ENCODE peak calls at places on chromosome 3, in eight cellular contexts. One of them, this sample, is unnamed.

GRCh38 chr3:168956087-168956486 is 707.4 kb downstream of the MECOM start:
- DNase-seq in frontal cortex: no peak
- DNase-seq in activated CD4-positive, alpha-beta T cell treated with anti-CD3 and anti-CD28 coated beads, Interleukin-2, amount 10 ng/mL, durations not matched to agents 7 days and 5 days: no peak
- DNase-seq in iPS-NIHi11: no peak
- DNase-seq in EL: no peak
- DNase-seq in LoVo: no peak
- DNase-seq in IMR-90: no peak
- DNase-seq in stimulated activated CD8-positive, alpha-beta memory T cell treated with anti-CD3 and anti-CD28 coated beads, Interleukin-12 subunit alpha, Interleukin-12 subunit beta, amount 100 ng/mL, for 1 hour: no peak
- DNase-seq in this sample: no peak

GRCh38 chr3:11845661-11846060 is 1.0 kb downstream of the TAMM41 start:
- DNase-seq in frontal cortex: no peak
- DNase-seq in activated CD4-positive, alpha-beta T cell treated with anti-CD3 and anti-CD28 coated beads, Interleukin-2, amount 10 ng/mL, durations not matched to agents 7 days and 5 days: peak
- DNase-seq in iPS-NIHi11: peak
- DNase-seq in EL: no peak
- DNase-seq in LoVo: peak
- DNase-seq in IMR-90: no peak
- DNase-seq in stimulated activated CD8-positive, alpha-beta memory T cell treated with anti-CD3 and anti-CD28 coated beads, Interleukin-12 subunit alpha, Interleukin-12 subunit beta, amount 100 ng/mL, for 1 hour: no peak
- DNase-seq in this sample: no peak

GRCh38 chr3:197335428-197336132 is 37.2 kb upstream of the DLG1 start:
- DNase-seq in frontal cortex: no peak
- DNase-seq in activated CD4-positive, alpha-beta T cell treated with anti-CD3 and anti-CD28 coated beads, Interleukin-2, amount 10 ng/mL, durations not matched to agents 7 days and 5 days: no peak
- DNase-seq in iPS-NIHi11: no peak
- DNase-seq in EL: no peak
- DNase-seq in LoVo: no peak
- DNase-seq in IMR-90: no peak
- DNase-seq in stimulated activated CD8-positive, alpha-beta memory T cell treated with anti-CD3 and anti-CD28 coated beads, Interleukin-12 subunit alpha, Interleukin-12 subunit beta, amount 100 ng/mL, for 1 hour: no peak
- DNase-seq in this sample: no peak

GRCh38 chr3:137347132-137347531 is 389.3 kb downstream of the IL20RB start:
- DNase-seq in frontal cortex: no peak
- DNase-seq in activated CD4-positive, alpha-beta T cell treated with anti-CD3 and anti-CD28 coated beads, Interleukin-2, amount 10 ng/mL, durations not matched to agents 7 days and 5 days: no peak
- DNase-seq in iPS-NIHi11: peak
- DNase-seq in EL: no peak
- DNase-seq in LoVo: no peak
- DNase-seq in IMR-90: no peak
- DNase-seq in stimulated activated CD8-positive, alpha-beta memory T cell treated with anti-CD3 and anti-CD28 coated beads, Interleukin-12 subunit alpha, Interleukin-12 subunit beta, amount 100 ng/mL, for 1 hour: no peak
- DNase-seq in this sample: no peak

GRCh38 chr3:188152660-188153497 is 1.1 kb upstream of the LPP start:
- DNase-seq in frontal cortex: peak
- DNase-seq in activated CD4-positive, alpha-beta T cell treated with anti-CD3 and anti-CD28 coated beads, Interleukin-2, amount 10 ng/mL, durations not matched to agents 7 days and 5 days: no peak
- DNase-seq in iPS-NIHi11: peak
- DNase-seq in EL: peak
- DNase-seq in LoVo: peak
- DNase-seq in IMR-90: peak
- DNase-seq in stimulated activated CD8-positive, alpha-beta memory T cell treated with anti-CD3 and anti-CD28 coated beads, Interleukin-12 subunit alpha, Interleukin-12 subunit beta, amount 100 ng/mL, for 1 hour: no peak
- DNase-seq in this sample: peak

GRCh38 chr3:50286322-50287227 is 5.7 kb downstream of the IFRD2 start:
- DNase-seq in frontal cortex: no peak
- DNase-seq in activated CD4-positive, alpha-beta T cell treated with anti-CD3 and anti-CD28 coated beads, Interleukin-2, amount 10 ng/mL, durations not matched to agents 7 days and 5 days: no peak
- DNase-seq in iPS-NIHi11: no peak
- DNase-seq in EL: no peak
- DNase-seq in LoVo: no peak
- DNase-seq in IMR-90: no peak
- DNase-seq in stimulated activated CD8-positive, alpha-beta memory T cell treated with anti-CD3 and anti-CD28 coated beads, Interleukin-12 subunit alpha, Interleukin-12 subunit beta, amount 100 ng/mL, for 1 hour: no peak
- DNase-seq in this sample: no peak

GRCh38 chr3:108053025-108053424 is 37.8 kb downstream of the CD47 start:
- DNase-seq in frontal cortex: no peak
- DNase-seq in activated CD4-positive, alpha-beta T cell treated with anti-CD3 and anti-CD28 coated beads, Interleukin-2, amount 10 ng/mL, durations not matched to agents 7 days and 5 days: no peak
- DNase-seq in iPS-NIHi11: no peak
- DNase-seq in EL: no peak
- DNase-seq in LoVo: no peak
- DNase-seq in IMR-90: no peak
- DNase-seq in stimulated activated CD8-positive, alpha-beta memory T cell treated with anti-CD3 and anti-CD28 coated beads, Interleukin-12 subunit alpha, Interleukin-12 subunit beta, amount 100 ng/mL, for 1 hour: no peak
- DNase-seq in this sample: peak

GRCh38 chr3:48472673-48472922 is 26.1 kb downstream of the ATRIP start:
- DNase-seq in frontal cortex: peak
- DNase-seq in activated CD4-positive, alpha-beta T cell treated with anti-CD3 and anti-CD28 coated beads, Interleukin-2, amount 10 ng/mL, durations not matched to agents 7 days and 5 days: no peak
- DNase-seq in iPS-NIHi11: peak
- DNase-seq in EL: no peak
- DNase-seq in LoVo: no peak
- DNase-seq in IMR-90: no peak
- DNase-seq in stimulated activated CD8-positive, alpha-beta memory T cell treated with anti-CD3 and anti-CD28 coated beads, Interleukin-12 subunit alpha, Interleukin-12 subunit beta, amount 100 ng/mL, for 1 hour: no peak
- DNase-seq in this sample: peak

GRCh38 chr3:36891651-36892268 is 53.1 kb downstream of the TRANK1 start:
- DNase-seq in frontal cortex: no peak
- DNase-seq in activated CD4-positive, alpha-beta T cell treated with anti-CD3 and anti-CD28 coated beads, Interleukin-2, amount 10 ng/mL, durations not matched to agents 7 days and 5 days: no peak
- DNase-seq in iPS-NIHi11: no peak
- DNase-seq in EL: no peak
- DNase-seq in LoVo: no peak
- DNase-seq in IMR-90: no peak
- DNase-seq in stimulated activated CD8-positive, alpha-beta memory T cell treated with anti-CD3 and anti-CD28 coated beads, Interleukin-12 subunit alpha, Interleukin-12 subunit beta, amount 100 ng/mL, for 1 hour: no peak
- DNase-seq in this sample: no peak

GRCh38 chr3:151210676-151211381 is 7.8 kb upstream of the GPR171 start:
- DNase-seq in frontal cortex: no peak
- DNase-seq in activated CD4-positive, alpha-beta T cell treated with anti-CD3 and anti-CD28 coated beads, Interleukin-2, amount 10 ng/mL, durations not matched to agents 7 days and 5 days: peak
- DNase-seq in iPS-NIHi11: no peak
- DNase-seq in EL: no peak
- DNase-seq in LoVo: no peak
- DNase-seq in IMR-90: no peak
- DNase-seq in stimulated activated CD8-positive, alpha-beta memory T cell treated with anti-CD3 and anti-CD28 coated beads, Interleukin-12 subunit alpha, Interleukin-12 subunit beta, amount 100 ng/mL, for 1 hour: no peak
- DNase-seq in this sample: no peak

GRCh38 chr3:88986834-88987233 is 120.6 kb upstream of the EPHA3 start:
- DNase-seq in frontal cortex: no peak
- DNase-seq in activated CD4-positive, alpha-beta T cell treated with anti-CD3 and anti-CD28 coated beads, Interleukin-2, amount 10 ng/mL, durations not matched to agents 7 days and 5 days: no peak
- DNase-seq in iPS-NIHi11: no peak
- DNase-seq in EL: peak
- DNase-seq in LoVo: no peak
- DNase-seq in IMR-90: peak
- DNase-seq in stimulated activated CD8-positive, alpha-beta memory T cell treated with anti-CD3 and anti-CD28 coated beads, Interleukin-12 subunit alpha, Interleukin-12 subunit beta, amount 100 ng/mL, for 1 hour: no peak
- DNase-seq in this sample: no peak

GRCh38 chr3:101066776-101067175 is 73.6 kb upstream of the ABI3BP start:
- DNase-seq in frontal cortex: no peak
- DNase-seq in activated CD4-positive, alpha-beta T cell treated with anti-CD3 and anti-CD28 coated beads, Interleukin-2, amount 10 ng/mL, durations not matched to agents 7 days and 5 days: no peak
- DNase-seq in iPS-NIHi11: no peak
- DNase-seq in EL: peak
- DNase-seq in LoVo: no peak
- DNase-seq in IMR-90: peak
- DNase-seq in stimulated activated CD8-positive, alpha-beta memory T cell treated with anti-CD3 and anti-CD28 coated beads, Interleukin-12 subunit alpha, Interleukin-12 subunit beta, amount 100 ng/mL, for 1 hour: no peak
- DNase-seq in this sample: no peak

GRCh38 chr3:167668651-167669050 is 14.9 kb upstream of the WDR49 start:
- DNase-seq in frontal cortex: no peak
- DNase-seq in activated CD4-positive, alpha-beta T cell treated with anti-CD3 and anti-CD28 coated beads, Interleukin-2, amount 10 ng/mL, durations not matched to agents 7 days and 5 days: no peak
- DNase-seq in iPS-NIHi11: no peak
- DNase-seq in EL: no peak
- DNase-seq in LoVo: no peak
- DNase-seq in IMR-90: no peak
- DNase-seq in stimulated activated CD8-positive, alpha-beta memory T cell treated with anti-CD3 and anti-CD28 coated beads, Interleukin-12 subunit alpha, Interleukin-12 subunit beta, amount 100 ng/mL, for 1 hour: no peak
- DNase-seq in this sample: no peak

GRCh38 chr3:171121801-171122200 is 95.3 kb upstream of the SLC2A2 start:
- DNase-seq in frontal cortex: no peak
- DNase-seq in activated CD4-positive, alpha-beta T cell treated with anti-CD3 and anti-CD28 coated beads, Interleukin-2, amount 10 ng/mL, durations not matched to agents 7 days and 5 days: no peak
- DNase-seq in iPS-NIHi11: no peak
- DNase-seq in EL: no peak
- DNase-seq in LoVo: no peak
- DNase-seq in IMR-90: no peak
- DNase-seq in stimulated activated CD8-positive, alpha-beta memory T cell treated with anti-CD3 and anti-CD28 coated beads, Interleukin-12 subunit alpha, Interleukin-12 subunit beta, amount 100 ng/mL, for 1 hour: no peak
- DNase-seq in this sample: no peak

GRCh38 chr3:120364821-120365220 is 15.7 kb upstream of the LRRC58 start:
- DNase-seq in frontal cortex: no peak
- DNase-seq in activated CD4-positive, alpha-beta T cell treated with anti-CD3 and anti-CD28 coated beads, Interleukin-2, amount 10 ng/mL, durations not matched to agents 7 days and 5 days: no peak
- DNase-seq in iPS-NIHi11: no peak
- DNase-seq in EL: peak
- DNase-seq in LoVo: no peak
- DNase-seq in IMR-90: peak
- DNase-seq in stimulated activated CD8-positive, alpha-beta memory T cell treated with anti-CD3 and anti-CD28 coated beads, Interleukin-12 subunit alpha, Interleukin-12 subunit beta, amount 100 ng/mL, for 1 hour: no peak
- DNase-seq in this sample: no peak

GRCh38 chr3:16866447-16867025 is 18.2 kb upstream of the PLCL2 start:
- DNase-seq in frontal cortex: no peak
- DNase-seq in activated CD4-positive, alpha-beta T cell treated with anti-CD3 and anti-CD28 coated beads, Interleukin-2, amount 10 ng/mL, durations not matched to agents 7 days and 5 days: peak
- DNase-seq in iPS-NIHi11: no peak
- DNase-seq in EL: peak
- DNase-seq in LoVo: no peak
- DNase-seq in IMR-90: no peak
- DNase-seq in stimulated activated CD8-positive, alpha-beta memory T cell treated with anti-CD3 and anti-CD28 coated beads, Interleukin-12 subunit alpha, Interleukin-12 subunit beta, amount 100 ng/mL, for 1 hour: no peak
- DNase-seq in this sample: no peak

GRCh38 chr3:72745146-72745976 is 102.9 kb downstream of the SHQ1 start:
- DNase-seq in frontal cortex: no peak
- DNase-seq in activated CD4-positive, alpha-beta T cell treated with anti-CD3 and anti-CD28 coated beads, Interleukin-2, amount 10 ng/mL, durations not matched to agents 7 days and 5 days: no peak
- DNase-seq in iPS-NIHi11: no peak
- DNase-seq in EL: no peak
- DNase-seq in LoVo: no peak
- DNase-seq in IMR-90: peak
- DNase-seq in stimulated activated CD8-positive, alpha-beta memory T cell treated with anti-CD3 and anti-CD28 coated beads, Interleukin-12 subunit alpha, Interleukin-12 subunit beta, amount 100 ng/mL, for 1 hour: no peak
- DNase-seq in this sample: no peak

GRCh38 chr3:32709346-32709745 is 24.4 kb downstream of the CNOT10 start:
- DNase-seq in frontal cortex: no peak
- DNase-seq in activated CD4-positive, alpha-beta T cell treated with anti-CD3 and anti-CD28 coated beads, Interleukin-2, amount 10 ng/mL, durations not matched to agents 7 days and 5 days: no peak
- DNase-seq in iPS-NIHi11: no peak
- DNase-seq in EL: no peak
- DNase-seq in LoVo: no peak
- DNase-seq in IMR-90: no peak
- DNase-seq in stimulated activated CD8-positive, alpha-beta memory T cell treated with anti-CD3 and anti-CD28 coated beads, Interleukin-12 subunit alpha, Interleukin-12 subunit beta, amount 100 ng/mL, for 1 hour: no peak
- DNase-seq in this sample: no peak

GRCh38 chr3:174355505-174355904 is 503.6 kb upstream of the NAALADL2 start:
- DNase-seq in frontal cortex: no peak
- DNase-seq in activated CD4-positive, alpha-beta T cell treated with anti-CD3 and anti-CD28 coated beads, Interleukin-2, amount 10 ng/mL, durations not matched to agents 7 days and 5 days: no peak
- DNase-seq in iPS-NIHi11: peak
- DNase-seq in EL: peak
- DNase-seq in LoVo: peak
- DNase-seq in IMR-90: peak
- DNase-seq in stimulated activated CD8-positive, alpha-beta memory T cell treated with anti-CD3 and anti-CD28 coated beads, Interleukin-12 subunit alpha, Interleukin-12 subunit beta, amount 100 ng/mL, for 1 hour: no peak
- DNase-seq in this sample: peak

GRCh38 chr3:10416730-10417300 is 88.6 kb downstream of the ATP2B2 start:
- DNase-seq in frontal cortex: no peak
- DNase-seq in activated CD4-positive, alpha-beta T cell treated with anti-CD3 and anti-CD28 coated beads, Interleukin-2, amount 10 ng/mL, durations not matched to agents 7 days and 5 days: no peak
- DNase-seq in iPS-NIHi11: no peak
- DNase-seq in EL: no peak
- DNase-seq in LoVo: no peak
- DNase-seq in IMR-90: no peak
- DNase-seq in stimulated activated CD8-positive, alpha-beta memory T cell treated with anti-CD3 and anti-CD28 coated beads, Interleukin-12 subunit alpha, Interleukin-12 subunit beta, amount 100 ng/mL, for 1 hour: no peak
- DNase-seq in this sample: no peak

GRCh38 chr3:16059081-16059537 is 115.4 kb upstream of the GALNT15 start:
- DNase-seq in frontal cortex: no peak
- DNase-seq in activated CD4-positive, alpha-beta T cell treated with anti-CD3 and anti-CD28 coated beads, Interleukin-2, amount 10 ng/mL, durations not matched to agents 7 days and 5 days: no peak
- DNase-seq in iPS-NIHi11: no peak
- DNase-seq in EL: no peak
- DNase-seq in LoVo: no peak
- DNase-seq in IMR-90: peak
- DNase-seq in stimulated activated CD8-positive, alpha-beta memory T cell treated with anti-CD3 and anti-CD28 coated beads, Interleukin-12 subunit alpha, Interleukin-12 subunit beta, amount 100 ng/mL, for 1 hour: no peak
- DNase-seq in this sample: no peak

GRCh38 chr3:132445812-132446211 is 28.5 kb downstream of the DNAJC13 start:
- DNase-seq in frontal cortex: no peak
- DNase-seq in activated CD4-positive, alpha-beta T cell treated with anti-CD3 and anti-CD28 coated beads, Interleukin-2, amount 10 ng/mL, durations not matched to agents 7 days and 5 days: no peak
- DNase-seq in iPS-NIHi11: no peak
- DNase-seq in EL: peak
- DNase-seq in LoVo: no peak
- DNase-seq in IMR-90: peak
- DNase-seq in stimulated activated CD8-positive, alpha-beta memory T cell treated with anti-CD3 and anti-CD28 coated beads, Interleukin-12 subunit alpha, Interleukin-12 subunit beta, amount 100 ng/mL, for 1 hour: no peak
- DNase-seq in this sample: peak

GRCh38 chr3:136146981-136147729 is 49.0 kb downstream of the MSL2 start:
- DNase-seq in frontal cortex: no peak
- DNase-seq in activated CD4-positive, alpha-beta T cell treated with anti-CD3 and anti-CD28 coated beads, Interleukin-2, amount 10 ng/mL, durations not matched to agents 7 days and 5 days: no peak
- DNase-seq in iPS-NIHi11: no peak
- DNase-seq in EL: peak
- DNase-seq in LoVo: peak
- DNase-seq in IMR-90: no peak
- DNase-seq in stimulated activated CD8-positive, alpha-beta memory T cell treated with anti-CD3 and anti-CD28 coated beads, Interleukin-12 subunit alpha, Interleukin-12 subunit beta, amount 100 ng/mL, for 1 hour: no peak
- DNase-seq in this sample: no peak

This sample was measured in PC-9.